ENCODE peak calls at places on chromosomes 4 and X, in seven cellular contexts. D is fibroblast of lung, C is Calu3, R is GM23338, Y is WERI-Rb-1, K is uterus, H is lower lobe of right lung. B is an unnamed sample.

GRCh38 chr4:98779021-98779420 is 120.6 kb upstream of the TSPAN5 start:
- DNase-seq in D (no peak), C (no peak), R (no peak), Y (no peak), K (no peak), H (no peak), B (no peak)

GRCh38 chrX:96909291-96909690 is 25.6 kb downstream of the RPA4 start:
- DNase-seq in D (peak), C (no peak), R (peak), Y (no peak), K (no peak), H (no peak), B (no peak)

GRCh38 chrX:19739683-19740082 is 147.7 kb downstream of the SH3KBP1 start:
- DNase-seq in D (peak), C (peak), R (peak), Y (peak), K (peak), H (peak), B (peak)

GRCh38 chrX:12548746-12549145 is 242.5 kb upstream of the PRPS2 start:
- DNase-seq in D (peak), C (peak), R (peak), Y (no peak), K (no peak), H (no peak), B (peak)

GRCh38 chr4:4504783-4505182 is 37.1 kb downstream of the STX18 start:
- DNase-seq in D (no peak), C (no peak), R (no peak), Y (no peak), K (no peak), H (no peak), B (no peak)

GRCh38 chr4:153126137-153126536 is 78.1 kb upstream of the TRIM2 start:
- DNase-seq in D (no peak), C (no peak), R (no peak), Y (no peak), K (no peak), H (no peak), B (no peak)

GRCh38 chr4:184653650-184654049 is 4.1 kb downstream of the PRIMPOL start:
- DNase-seq in D (no peak), C (no peak), R (peak), Y (no peak), K (no peak), H (no peak), B (no peak)

GRCh38 chrX:148517191-148517590 is 16.8 kb downstream of the AFF2 start:
- DNase-seq in D (no peak), C (no peak), R (no peak), Y (no peak), K (no peak), H (no peak), B (no peak)

GRCh38 chr4:137427411-137427810 is 104.9 kb downstream of the PCDH18 start:
- DNase-seq in D (no peak), C (no peak), R (no peak), Y (no peak), K (no peak), H (no peak), B (no peak)

GRCh38 chr4:40189997-40190396 is 6.8 kb upstream of the RHOH start:
- DNase-seq in D (peak), C (no peak), R (no peak), Y (no peak), K (no peak), H (no peak), B (no peak)

GRCh38 chr4:159146454-159146853 is 43.6 kb downstream of the RAPGEF2 start:
- DNase-seq in D (no peak), C (no peak), R (no peak), Y (no peak), K (no peak), H (no peak), B (no peak)

GRCh38 chr4:145486603-145487002 is 5.0 kb downstream of the SMAD1 start:
- DNase-seq in D (no peak), C (no peak), R (no peak), Y (no peak), K (no peak), H (no peak), B (no peak)

GRCh38 chr4:168864831-168865541 is 145.1 kb downstream of the CBR4 start:
- DNase-seq in D (peak), C (no peak), R (peak), Y (no peak), K (no peak), H (no peak), B (no peak)

GRCh38 chrX:46737462-46737861 is 21.5 kb downstream of the SLC9A7 start:
- DNase-seq in D (peak), C (no peak), R (no peak), Y (no peak), K (no peak), H (no peak), B (no peak)

GRCh38 chrX:1392376-1393130 is 640 bp upstream of the SLC25A6 start:
- DNase-seq in D (peak), C (peak), R (peak), Y (peak), K (peak), H (no peak), B (peak)

GRCh38 chr4:151074416-151074916 is 25.0 kb upstream of the RPS3A start:
- DNase-seq in D (no peak), C (no peak), R (no peak), Y (no peak), K (no peak), H (no peak), B (no peak)

GRCh38 chr4:25666031-25666630 is 10.5 kb downstream of the SLC34A2 start:
- DNase-seq in D (no peak), C (no peak), R (no peak), Y (no peak), K (no peak), H (no peak), B (no peak)

GRCh38 chr4:103046416-103047290 is 27.1 kb upstream of the SLC9B1 start:
- DNase-seq in D (peak), C (peak), R (peak), Y (peak), K (no peak), H (no peak), B (peak)

GRCh38 chr4:100014616-100015015 is 64.5 kb upstream of the H2AZ1 start:
- DNase-seq in D (no peak), C (no peak), R (no peak), Y (no peak), K (no peak), H (no peak), B (no peak)

GRCh38 chr4:121091941-121092340 is 19.6 kb upstream of the NDNF start:
- DNase-seq in D (no peak), C (no peak), R (no peak), Y (no peak), K (no peak), H (no peak), B (no peak)

GRCh38 chr4:121094297-121094966 is 22.1 kb upstream of the NDNF start:
- DNase-seq in D (no peak), C (no peak), R (no peak), Y (no peak), K (no peak), H (no peak), B (no peak)

GRCh38 chr4:121100093-121100775 is 27.9 kb upstream of the NDNF start:
- DNase-seq in D (no peak), C (no peak), R (no peak), Y (no peak), K (no peak), H (no peak), B (no peak)

GRCh38 chr4:121096174-121096573 is 23.8 kb upstream of the NDNF start:
- DNase-seq in D (no peak), C (no peak), R (no peak), Y (no peak), K (no peak), H (no peak), B (no peak)

GRCh38 chr4:121096629-121097028 is 24.3 kb upstream of the NDNF start:
- DNase-seq in D (peak), C (no peak), R (peak), Y (no peak), K (no peak), H (no peak), B (no peak)
- TF ChIP-seq CTCF in D (peak), C (peak), R (no peak), Y (peak), K (peak), H (peak), B (peak)

GRCh38 chr4:80990851-80991250 is 39.7 kb upstream of the BMP3 start:
- DNase-seq in D (no peak), C (no peak), R (peak), Y (no peak), K (no peak), H (no peak), B (no peak)

GRCh38 chr4:80986021-80986420 is 44.5 kb upstream of the BMP3 start:
- DNase-seq in D (no peak), C (no peak), R (no peak), Y (no peak), K (no peak), H (no peak), B (no peak)

DNA sequence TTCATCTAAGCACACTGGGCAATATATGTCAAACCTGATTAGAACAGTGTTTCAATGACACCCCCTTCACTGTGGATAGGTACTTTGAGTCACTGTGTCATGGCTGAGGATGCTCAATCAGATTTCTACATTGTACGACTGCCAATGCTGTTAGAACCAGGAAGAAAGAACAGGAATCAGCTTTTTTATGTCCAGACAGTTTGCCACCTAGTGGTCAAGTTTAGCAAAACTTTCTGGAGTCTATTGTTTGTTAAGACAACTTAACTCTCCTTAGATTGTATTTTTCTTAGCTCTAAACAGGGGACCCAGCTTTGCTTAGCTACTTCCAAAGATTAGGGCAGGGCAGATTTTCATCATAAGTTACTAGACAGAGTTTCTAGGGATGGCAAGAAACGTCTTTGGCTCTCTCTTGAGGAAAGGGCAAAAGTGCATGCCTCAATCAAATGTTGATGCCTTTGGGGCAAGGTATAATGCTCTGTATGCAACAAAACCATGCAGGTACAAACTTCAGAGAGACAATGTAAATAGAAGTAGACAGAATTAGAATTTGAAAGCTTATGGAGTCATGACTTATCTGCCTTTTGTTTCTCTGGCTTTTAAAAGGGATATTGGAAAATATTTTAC is 40.5 kb upstream of the BMP3 start:
- DNase-seq in D (peak), C (peak), R (peak), Y (peak), K (no peak), H (no peak), B (peak)
- TF ChIP-seq CTCF in D (peak), C (peak), R (peak), Y (peak), K (peak), H (peak), B (peak)

GRCh38 chr4:112898357-112899141 is 150.9 kb upstream of the ANK2 start:
- DNase-seq in D (no peak), C (no peak), R (peak), Y (no peak), K (no peak), H (no peak), B (no peak)

GRCh38 chr4:112895785-112896184 is 153.7 kb upstream of the ANK2 start:
- DNase-seq in D (peak), C (no peak), R (peak), Y (peak), K (no peak), H (no peak), B (peak)

GRCh38 chr4:112896326-112896892 is 153.0 kb upstream of the ANK2 start:
- DNase-seq in D (no peak), C (no peak), R (peak), Y (peak), K (no peak), H (no peak), B (no peak)

GRCh38 chr4:112894951-112895350 is 154.5 kb upstream of the ANK2 start:
- DNase-seq in D (no peak), C (no peak), R (no peak), Y (no peak), K (no peak), H (no peak), B (no peak)

DNA sequence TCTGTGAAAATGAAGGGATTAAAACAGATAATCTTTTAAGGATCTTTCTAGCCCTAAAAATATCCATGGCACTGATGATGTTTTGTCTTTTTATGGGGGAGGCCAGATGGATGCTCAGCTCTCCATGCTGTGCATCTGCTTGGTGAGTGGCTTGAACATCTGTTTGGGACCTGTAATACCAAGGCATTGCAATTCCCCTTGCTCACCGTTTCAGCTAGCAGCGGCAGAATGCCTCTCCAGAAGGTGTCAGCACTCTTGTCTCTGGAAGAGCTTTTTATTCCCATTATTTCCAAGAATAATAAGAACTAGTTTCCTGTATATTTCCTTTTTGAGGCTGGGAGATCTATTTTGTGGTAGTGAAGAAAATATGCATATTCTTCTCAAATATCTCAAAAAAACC is 151.9 kb upstream of the ANK2 start:
- DNase-seq in D (no peak), C (no peak), R (peak), Y (peak), K (no peak), H (no peak), B (no peak)
- TF ChIP-seq CTCF in D (no peak), C (no peak), R (peak), Y (peak), K (no peak), H (no peak), B (no peak)

GRCh38 chr4:71202703-71203102 is 136.1 kb upstream of the SLC4A4 start:
- DNase-seq in D (no peak), C (no peak), R (peak), Y (no peak), K (no peak), H (no peak), B (no peak)
- TF ChIP-seq CTCF in D (no peak), C (no peak), R (no peak), Y (no peak), K (no peak), H (no peak), B (no peak)

GRCh38 chr4:173281001-173281400 is 53.2 kb downstream of the HMGB2 start:
- DNase-seq in D (no peak), C (no peak), R (no peak), Y (no peak), K (no peak), H (no peak), B (no peak)
- TF ChIP-seq CTCF in D (no peak), C (no peak), R (peak), Y (peak), K (no peak), H (no peak), B (no peak)

GRCh38 chrX:107323786-107324492 is 117.5 kb downstream of the DNAAF6 start:
- DNase-seq in D (no peak), C (no peak), R (no peak), Y (no peak), K (no peak), H (no peak), B (no peak)

GRCh38 chrX:107325467-107325866 is 119.1 kb downstream of the DNAAF6 start:
- DNase-seq in D (no peak), C (no peak), R (no peak), Y (no peak), K (no peak), H (no peak), B (no peak)

DNA sequence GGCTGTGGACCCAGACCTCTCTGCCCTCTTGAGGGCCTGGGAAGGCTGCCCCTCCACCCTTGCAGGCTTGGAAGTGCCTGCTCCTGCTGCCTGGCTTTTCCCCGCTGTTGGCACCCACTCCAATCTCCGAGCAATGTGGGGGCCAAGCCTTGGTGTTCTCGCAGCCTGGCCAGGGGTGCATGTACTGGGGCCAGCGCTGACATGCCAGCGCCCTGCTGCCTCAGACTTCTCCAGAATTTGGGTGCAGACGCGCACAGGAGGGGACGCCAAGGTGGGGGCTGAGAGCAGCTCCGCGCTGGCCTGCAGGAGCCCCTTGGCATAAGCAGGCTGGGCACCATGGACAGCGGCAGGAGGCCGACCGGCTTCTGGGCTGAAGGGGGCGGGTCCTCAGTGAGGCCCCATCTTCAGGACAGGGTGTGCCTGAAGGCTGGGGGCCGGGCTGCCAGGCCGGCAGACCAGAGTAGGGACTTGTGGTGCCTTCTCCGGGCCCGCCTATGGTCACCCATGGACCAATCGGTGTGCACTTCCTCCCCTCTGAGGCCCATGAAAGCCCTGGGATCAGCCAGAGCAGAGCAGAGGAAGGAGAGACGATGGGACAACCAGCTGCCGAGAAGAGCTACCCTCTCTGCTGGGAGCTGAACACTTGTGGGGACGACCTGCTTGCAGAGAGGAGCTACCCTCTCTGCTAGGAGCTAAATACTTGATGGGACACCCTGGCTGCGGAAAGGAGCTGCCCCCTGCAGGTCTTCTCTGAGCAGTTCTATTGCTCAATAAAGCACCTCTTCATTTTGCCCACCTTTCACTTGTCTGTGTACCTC is 118.3 kb downstream of the DNAAF6 start:
- DNase-seq in D (peak), C (peak), R (peak), Y (peak), K (no peak), H (peak), B (peak)
- TF ChIP-seq CTCF in D (peak), C (peak), R (peak), Y (peak), K (no peak), H (no peak), B (peak)

DNA sequence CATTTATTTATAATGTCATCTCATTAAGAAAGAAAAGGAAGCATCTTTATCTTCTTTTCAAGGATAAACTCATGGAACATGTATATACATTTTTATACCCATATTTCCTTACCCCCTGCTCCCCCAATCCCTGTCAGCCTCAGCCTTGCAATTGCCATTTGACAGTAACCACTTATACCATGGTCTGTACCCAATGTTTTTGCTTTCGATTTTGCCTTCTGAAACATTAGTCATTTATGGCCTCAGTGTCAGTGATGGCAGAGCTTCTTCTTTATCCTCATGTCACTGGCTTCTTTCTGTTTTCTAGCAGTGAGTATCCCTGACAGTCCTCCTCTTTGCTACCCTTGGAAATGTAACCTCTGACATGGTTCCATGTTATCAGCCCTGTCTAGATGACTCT is 228.4 kb downstream of the SPRY1 start:
- DNase-seq in D (no peak), C (no peak), R (no peak), Y (no peak), K (no peak), H (no peak), B (no peak)
- TF ChIP-seq CTCF in D (no peak), C (no peak), R (no peak), Y (no peak), K (no peak), H (no peak), B (no peak)